ENCODE peak calls at places on chromosome 15, in six cellular contexts. P, T, Z, E, G and M are unnamed samples.

GRCh38 chr15:85956515-85957275 is 123.0 kb upstream of the AGBL1 start:
- DNase-seq in G (peak; percentile 40), Z (no peak), T (no peak), P (no peak), E (no peak), M (no peak)

GRCh38 chr15:25248583-25249235 is 190.1 kb downstream of the UBE3A start:
- DNase-seq in E (peak; percentile 11), P (no peak), T (peak; percentile 24), G (no peak), Z (no peak), M (no peak)

GRCh38 chr15:88487796-88488523 is 20.5 kb downstream of the MRPS11 start:
- DNase-seq in T (no peak), G (no peak), E (no peak), P (no peak), Z (no peak), M (no peak)

GRCh38 chr15:68578960-68579935 is at the start of gene CORO2B:
- DNase-seq in P (no peak), G (peak; percentile 54), Z (peak; percentile 83), E (no peak), T (peak; percentile 49), M (no peak)

GRCh38 chr15:41571948-41572347 is 12.9 kb downstream of the TYRO3 start:
- DNase-seq in E (no peak), P (no peak), G (no peak), Z (no peak), T (no peak), M (no peak)

GRCh38 chr15:39364721-39365120 is 216.2 kb upstream of the THBS1 start:
- DNase-seq in G (no peak), E (no peak), T (no peak), Z (no peak), P (no peak), M (no peak)

GRCh38 chr15:51828621-51829359 is 663 bp upstream of the TMOD3 start:
- DNase-seq in Z (no peak), T (no peak), G (no peak), E (no peak), P (no peak), M (no peak)

GRCh38 chr15:65213241-65213640 is 2.0 kb upstream of the CILP start:
- DNase-seq in G (no peak), T (no peak), P (no peak), Z (no peak), E (no peak), M (no peak)

GRCh38 chr15:76393614-76394013 is 57.0 kb downstream of the ISL2 start:
- DNase-seq in T (no peak), Z (no peak), E (no peak), P (no peak), G (no peak), M (no peak)

GRCh38 chr15:71186971-71187960 is 72.0 kb downstream of the THSD4 start:
- DNase-seq in Z (peak; percentile 29), G (no peak), P (no peak), T (no peak), E (no peak), M (no peak)

GRCh38 chr15:85692873-85693272 is 101.9 kb downstream of the KLHL25 start:
- DNase-seq in T (no peak), Z (no peak), P (no peak), G (no peak), E (no peak), M (peak; percentile 33)

GRCh38 chr15:85702321-85703230 is 92.1 kb downstream of the KLHL25 start:
- DNase-seq in Z (no peak), T (no peak), P (no peak), G (no peak), E (no peak), M (peak; percentile 54)

GRCh38 chr15:74438696-74439316 is 5.0 kb upstream of the SEMA7A start:
- DNase-seq in P (no peak), Z (peak; percentile 80), G (peak; percentile 89), T (peak; percentile 73), E (peak; percentile 76), M (peak; percentile 63)

GRCh38 chr15:39165026-39165706 is 415.7 kb upstream of the THBS1 start:
- DNase-seq in T (no peak), Z (no peak), E (no peak), G (no peak), P (no peak), M (no peak)

GRCh38 chr15:40146037-40146436 is 14.8 kb upstream of the BUB1B start:
- DNase-seq in E (no peak), G (no peak), Z (peak; percentile 16), P (no peak), T (no peak), M (no peak)

GRCh38 chr15:81160312-81161214 is 26.5 kb downstream of the CFAP161 start:
- DNase-seq in P (no peak), T (no peak), G (peak; percentile 72), Z (no peak), E (peak; percentile 58), M (no peak)

GRCh38 chr15:68729789-68730201 is 90.9 kb downstream of the ANP32A start:
- DNase-seq in P (no peak), T (no peak), G (no peak), Z (no peak), E (peak; percentile 41), M (no peak)

GRCh38 chr15:75904241-75904631 is 558 bp downstream of the FBXO22 start:
- DNase-seq in T (peak; percentile 76), P (no peak), E (peak; percentile 18), Z (no peak), G (peak; percentile 61), M (no peak)

GRCh38 chr15:64692166-64692565 is 83.2 kb downstream of the RBPMS2 start:
- DNase-seq in G (no peak), T (no peak), Z (no peak), P (no peak), E (no peak), M (no peak)

GRCh38 chr15:57554063-57554820 is 37.5 kb upstream of the MYZAP start:
- DNase-seq in Z (no peak), P (no peak), E (no peak), T (no peak), G (peak; percentile 48), M (no peak)

GRCh38 chr15:68450192-68450591 is 18.2 kb upstream of the ITGA11 start:
- DNase-seq in T (no peak), P (no peak), E (no peak), Z (peak; percentile 32), G (no peak), M (no peak)

GRCh38 chr15:33215941-33216872 is 21.7 kb upstream of the FMN1 start:
- DNase-seq in T (no peak), P (no peak), E (no peak), G (peak; percentile 58), Z (no peak), M (no peak)

GRCh38 chr15:51030649-51031316 is 63.9 kb downstream of the TNFAIP8L3 start:
- DNase-seq in P (no peak), Z (no peak), E (no peak), T (no peak), G (no peak), M (no peak)

GRCh38 chr15:60656491-60657284 is 177.7 kb upstream of the ICE2 start:
- DNase-seq in T (no peak), G (no peak), P (no peak), E (no peak), Z (no peak), M (no peak)

GRCh38 chr15:33834892-33835730 is 133.2 kb upstream of the CHRM5 start:
- DNase-seq in Z (peak; percentile 52), G (peak; percentile 26), P (no peak), E (no peak), T (no peak), M (no peak)

DNA sequence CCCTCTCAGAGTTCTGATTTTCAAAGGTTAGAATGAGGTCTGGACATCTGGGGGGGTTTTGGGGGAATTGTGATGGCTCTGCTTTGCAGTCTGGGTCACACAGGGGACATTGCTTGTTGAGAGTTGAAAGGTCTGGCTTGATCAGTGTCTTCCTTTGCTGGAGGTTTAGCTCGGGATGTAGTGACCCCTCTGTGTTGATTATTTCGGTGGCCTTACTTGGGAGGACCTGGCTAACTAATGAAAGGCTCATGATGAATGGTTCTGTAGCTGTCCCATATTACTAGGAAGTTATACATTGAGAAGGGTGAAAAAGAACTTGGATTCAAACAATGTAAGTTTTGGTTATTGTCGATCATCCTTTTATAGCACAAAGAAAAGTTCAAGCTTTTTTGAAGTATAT is 23.8 kb downstream of the TPM1 start:
- DNase-seq in Z (no peak), G (no peak), T (no peak), E (no peak), P (no peak), M (no peak)
- H3K36me3 ChIP-seq in Z (peaks cover 37% of the 10 kb centered on the region), G (peaks cover 10% of the 10 kb centered on the region), T (peaks cover 86% of the 10 kb centered on the region), E (peaks cover 3% of the 10 kb centered on the region), P (peaks cover 90% of the 10 kb centered on the region), M (peaks cover 17% of the 10 kb centered on the region)

GRCh38 chr15:30923429-30923828 is 19.7 kb downstream of the FAN1 start:
- DNase-seq in Z (no peak), E (no peak), G (no peak), P (no peak), T (no peak), M (no peak)
- H3K36me3 ChIP-seq in Z (peaks cover 7% of the 10 kb centered on the region), E (no peaks in the 10 kb centered on the region), G (no peaks in the 10 kb centered on the region), P (peaks cover 55% of the 10 kb centered on the region), T (peaks cover 85% of the 10 kb centered on the region), M (peaks cover 41% of the 10 kb centered on the region)

GRCh38 chr15:78915341-78916087 is 29.3 kb downstream of the CTSH start:
- DNase-seq in T (no peak), G (no peak), P (peak; percentile 57), E (no peak), Z (no peak), M (no peak)

GRCh38 chr15:78913012-78913411 is 31.8 kb downstream of the CTSH start:
- DNase-seq in E (no peak), P (no peak), T (no peak), G (no peak), Z (no peak), M (no peak)

GRCh38 chr15:78910836-78911235 is 34.0 kb downstream of the CTSH start:
- DNase-seq in E (no peak), T (no peak), Z (no peak), G (no peak), P (no peak), M (no peak)

GRCh38 chr15:78917888-78918287 is 27.0 kb downstream of the CTSH start:
- DNase-seq in E (no peak), G (no peak), P (no peak), T (no peak), Z (no peak), M (no peak)

DNA sequence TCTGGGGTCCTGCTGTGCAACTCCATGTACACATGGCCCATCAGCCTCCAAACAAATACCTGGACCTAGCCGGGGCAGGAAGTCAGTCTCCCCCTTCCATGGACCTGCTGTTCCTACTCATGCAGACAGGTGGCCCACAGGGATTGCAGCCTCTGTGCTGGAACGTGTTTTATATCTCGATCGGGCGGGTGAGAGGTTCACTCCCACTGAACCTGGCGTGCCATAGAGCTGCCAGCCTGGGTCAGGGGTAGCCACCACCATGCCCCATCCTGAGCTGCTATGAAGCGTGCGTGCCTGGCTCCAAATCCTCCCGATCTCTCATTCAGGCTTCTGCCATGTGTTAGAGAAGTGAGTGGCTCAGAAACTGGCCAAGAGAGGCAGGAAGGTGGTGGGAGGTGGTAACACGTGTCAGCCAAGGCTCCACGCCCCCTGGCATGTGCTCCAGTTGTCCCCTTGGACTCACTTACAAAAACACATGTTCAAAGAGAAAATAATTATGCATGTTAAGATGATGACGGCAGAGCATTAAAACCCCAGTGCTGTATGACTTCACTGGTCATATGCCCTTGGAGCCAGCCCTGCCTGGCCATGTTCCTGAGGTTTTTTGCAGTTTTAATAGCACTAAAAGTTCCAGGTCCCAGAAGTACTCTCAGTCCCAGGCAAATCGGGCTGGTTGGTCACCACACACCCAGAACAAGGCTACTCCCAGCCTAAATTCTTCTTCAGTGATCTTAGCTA is 30.6 kb downstream of the CTSH start:
- DNase-seq in Z (no peak), T (no peak), G (no peak), P (peak; percentile 45), E (no peak), M (no peak)
- H3K36me3 ChIP-seq in Z (no peaks in the 10 kb centered on the region), T (peaks cover 29% of the 10 kb centered on the region), G (no peaks in the 10 kb centered on the region), P (peaks cover 49% of the 10 kb centered on the region), E (no peaks in the 10 kb centered on the region), M (peaks cover 30% of the 10 kb centered on the region)

GRCh38 chr15:35603298-35603697 is 57.3 kb upstream of the DPH6 start:
- DNase-seq in E (no peak), Z (no peak), G (no peak), P (no peak), T (no peak), M (no peak)
- H3K36me3 ChIP-seq in E (no peaks in the 10 kb centered on the region), Z (no peaks in the 10 kb centered on the region), G (no peaks in the 10 kb centered on the region), P (no peaks in the 10 kb centered on the region), T (no peaks in the 10 kb centered on the region), M (no peaks in the 10 kb centered on the region)